ENCODE peak calls at places on chromosome 1, in six cellular contexts. K is A549, P is endothelial cell of umbilical vein, Z is H1, Y is HepG2, E is K562. W is an unnamed sample.

GRCh38 chr1:36248250-36248894 is 24.1 kb downstream of the THRAP3 start:
- DNase-seq in K (peak), P (peak), Z (no peak), Y (peak), E (peak), W (no peak)

GRCh38 chr1:117412472-117412871 is 45.2 kb downstream of the MAN1A2 start:
- DNase-seq in K (no peak), P (no peak), Z (no peak), Y (no peak), E (no peak), W (no peak)

GRCh38 chr1:193747579-193747978 is 561.2 kb upstream of the B3GALT2 start:
- DNase-seq in K (no peak), P (no peak), Z (no peak), Y (no peak), E (no peak), W (no peak)

GRCh38 chr1:67722292-67722944 is 37.4 kb downstream of the GADD45A start:
- DNase-seq in K (no peak), P (no peak), Z (no peak), Y (no peak), E (no peak), W (no peak)

GRCh38 chr1:155649689-155650088 is 38.9 kb downstream of the YY1AP1 start:
- DNase-seq in K (no peak), P (no peak), Z (no peak), Y (no peak), E (no peak), W (no peak)

GRCh38 chr1:47703981-47704596 is 266.2 kb downstream of the FOXD2 start:
- DNase-seq in K (peak), P (peak), Z (no peak), Y (no peak), E (no peak), W (no peak)

GRCh38 chr1:183090386-183091006 is 67.3 kb downstream of the LAMC1 start:
- DNase-seq in K (no peak), P (peak), Z (no peak), Y (peak), E (no peak), W (no peak)

GRCh38 chr1:79899914-79900313 is 893.4 kb upstream of the ADGRL4 start:
- DNase-seq in K (no peak), P (peak), Z (no peak), Y (no peak), E (no peak), W (no peak)

GRCh38 chr1:171258429-171258828 is 10.1 kb downstream of the FMO1 start:
- DNase-seq in K (no peak), P (no peak), Z (no peak), Y (no peak), E (no peak), W (no peak)

GRCh38 chr1:154873321-154873950 is 3.4 kb upstream of the KCNN3 start:
- DNase-seq in K (no peak), P (no peak), Z (no peak), Y (no peak), E (no peak), W (no peak)

GRCh38 chr1:38420666-38421065 is 374.1 kb upstream of the POU3F1 start:
- DNase-seq in K (no peak), P (no peak), Z (no peak), Y (no peak), E (no peak), W (no peak)
- TF ChIP-seq JUN in K (no peak), P (no peak), Z (no peak), Y (no peak), E (no peak), W (no peak)

GRCh38 chr1:164660415-164661174 is 101.6 kb downstream of the PBX1 start:
- DNase-seq in K (no peak), P (no peak), Z (no peak), Y (no peak), E (no peak), W (no peak)
- TF ChIP-seq JUN in K (no peak), P (no peak), Z (no peak), Y (no peak), E (no peak), W (no peak)

GRCh38 chr1:15272009-15272781 is 25.2 kb downstream of the FHAD1 start:
- DNase-seq in K (peak), P (peak), Z (peak), Y (peak), E (peak), W (peak)
- TF ChIP-seq JUN in K (no peak), P (peak), Z (no peak), Y (no peak), E (peak), W (no peak)

GRCh38 chr1:89938171-89939055 is 56.5 kb upstream of the ZNF326 start:
- DNase-seq in K (peak), P (peak), Z (no peak), Y (peak), E (peak), W (no peak)
- TF ChIP-seq JUN in K (no peak), P (no peak), Z (no peak), Y (no peak), E (no peak), W (no peak)